ENCODE peak calls at places on chromosome 19, in eight cellular contexts. O, T, G, M, V, E, I and U are unnamed samples.

GRCh38 chr19:46845959-46846459 is 4.6 kb downstream of the AP2S1 start:
- DNase-seq in O (no peak), T (no peak), G (no peak), M (no peak), V (no peak), E (no peak), I (no peak), U (no peak)

GRCh38 chr19:6739884-6740588 is 556 bp downstream of the TRIP10 start:
- DNase-seq in O (no peak), T (peak), G (no peak), M (no peak), V (no peak), E (peak), I (peak), U (no peak)

GRCh38 chr19:19214892-19215291 is 3.1 kb downstream of the NCAN start:
- DNase-seq in O (peak), T (peak), G (peak), M (peak), V (no peak), E (no peak), I (peak), U (peak)

GRCh38 chr19:47176627-47177090 is 46.0 kb downstream of the SAE1 start:
- DNase-seq in O (peak), T (peak), G (no peak), M (peak), V (no peak), E (no peak), I (peak), U (peak)

GRCh38 chr19:3607398-3608078 is 863 bp upstream of the TBXA2R start:
- DNase-seq in O (no peak), T (peak), G (no peak), M (no peak), V (no peak), E (no peak), I (peak), U (no peak)

GRCh38 chr19:5141926-5142724 is 173.2 kb downstream of the KDM4B start:
- DNase-seq in O (no peak), T (no peak), G (no peak), M (no peak), V (no peak), E (no peak), I (peak), U (no peak)

GRCh38 chr19:19217110-19217509 is 5.4 kb downstream of the NCAN start:
- DNase-seq in O (no peak), T (peak), G (no peak), M (no peak), V (no peak), E (no peak), I (no peak), U (no peak)

GRCh38 chr19:13029893-13030292 is 34.6 kb downstream of the NFIX start:
- DNase-seq in O (no peak), T (no peak), G (no peak), M (no peak), V (peak), E (no peak), I (no peak), U (no peak)

GRCh38 chr19:3968556-3969434 is 2.1 kb downstream of the DAPK3 start:
- DNase-seq in O (no peak), T (peak), G (peak), M (peak), V (peak), E (peak), I (peak), U (no peak)

GRCh38 chr19:57512845-57513244 is 13.1 kb downstream of the ZNF773 start:
- DNase-seq in O (peak), T (no peak), G (no peak), M (peak), V (no peak), E (no peak), I (no peak), U (no peak)

GRCh38 chr19:3095375-3096191 is 1.4 kb downstream of the GNA11 start:
- DNase-seq in O (peak), T (peak), G (no peak), M (no peak), V (no peak), E (no peak), I (no peak), U (peak)

GRCh38 chr19:45884682-45885555 is 1.0 kb downstream of the IRF2BP1 start:
- DNase-seq in O (peak), T (no peak), G (no peak), M (peak), V (no peak), E (no peak), I (no peak), U (no peak)